ENCODE peak calls at places on chromosomes 12 and 14, in four cellular contexts. One of them, this sample, is unnamed.
A peak's percentile ranks its signal among the peaks of the same experiment; 100 is the strongest.

GRCh38 chr12:111448831-111449790 is 43.4 kb downstream of the SH2B3 start:
- DNase-seq in HL-60: no peak
- DNase-seq in transverse colon: no peak
- DNase-seq in stomach: peak; percentile 8
- DNase-seq in this sample: peak; percentile 13

GRCh38 chr12:8662592-8662991 is at the start of gene MFAP5:
- DNase-seq in HL-60: no peak
- DNase-seq in transverse colon: no peak
- DNase-seq in stomach: no peak
- DNase-seq in this sample: no peak

GRCh38 chr12:110893956-110894355 is 26.4 kb downstream of the MYL2 start:
- DNase-seq in HL-60: no peak
- DNase-seq in transverse colon: no peak
- DNase-seq in stomach: no peak
- DNase-seq in this sample: no peak

GRCh38 chr12:16347391-16348298 is at the start of gene MGST1:
- DNase-seq in HL-60: no peak
- DNase-seq in transverse colon: peak; percentile 77
- DNase-seq in stomach: peak; percentile 79
- DNase-seq in this sample: peak; percentile 73

GRCh38 chr12:110042260-110042659 is 6.1 kb downstream of the C12orf76 start:
- DNase-seq in HL-60: no peak
- DNase-seq in transverse colon: no peak
- DNase-seq in stomach: no peak
- DNase-seq in this sample: no peak

GRCh38 chr12:5034605-5035004 is 9.1 kb upstream of the KCNA5 start:
- DNase-seq in HL-60: no peak
- DNase-seq in transverse colon: no peak
- DNase-seq in stomach: no peak
- DNase-seq in this sample: no peak

GRCh38 chr14:64572721-64573508 is 23.2 kb downstream of the PPP1R36 start:
- DNase-seq in HL-60: no peak
- DNase-seq in transverse colon: no peak
- DNase-seq in stomach: no peak
- DNase-seq in this sample: no peak

GRCh38 chr12:26810330-26810729 is 22.7 kb downstream of the ITPR2 start:
- DNase-seq in HL-60: no peak
- DNase-seq in transverse colon: no peak
- DNase-seq in stomach: peak; percentile 71
- DNase-seq in this sample: peak; percentile 56

GRCh38 chr14:95460647-95461478 is 55.6 kb downstream of the SYNE3 start:
- DNase-seq in HL-60: no peak
- DNase-seq in transverse colon: peak; percentile 59
- DNase-seq in stomach: no peak
- DNase-seq in this sample: no peak

GRCh38 chr14:95282354-95282985 is 37.2 kb downstream of the CLMN start:
- DNase-seq in HL-60: no peak
- DNase-seq in transverse colon: no peak
- DNase-seq in stomach: no peak
- DNase-seq in this sample: no peak

GRCh38 chr12:47274725-47275124 is 195.0 kb upstream of the AMIGO2 start:
- DNase-seq in HL-60: no peak
- DNase-seq in transverse colon: no peak
- DNase-seq in stomach: no peak
- DNase-seq in this sample: no peak

GRCh38 chr14:34301107-34301734 is 160.8 kb downstream of the SPTSSA start:
- DNase-seq in HL-60: no peak
- DNase-seq in transverse colon: no peak
- DNase-seq in stomach: no peak
- DNase-seq in this sample: no peak

GRCh38 chr14:75183225-75183624 is 6.8 kb upstream of the TMED10 start:
- DNase-seq in HL-60: no peak
- DNase-seq in transverse colon: no peak
- DNase-seq in stomach: no peak
- DNase-seq in this sample: no peak

GRCh38 chr12:51836012-51836832 is 12.3 kb downstream of the FIGNL2 start:
- DNase-seq in HL-60: no peak
- DNase-seq in transverse colon: no peak
- DNase-seq in stomach: no peak
- DNase-seq in this sample: no peak

GRCh38 chr14:104687601-104688504 is 1.6 kb upstream of the INF2 start:
- DNase-seq in HL-60: no peak
- DNase-seq in transverse colon: peak; percentile 93
- DNase-seq in stomach: peak; percentile 96
- DNase-seq in this sample: peak; percentile 88

GRCh38 chr12:43337571-43338497 is 214.2 kb downstream of the ADAMTS20 start:
- DNase-seq in HL-60: no peak
- DNase-seq in transverse colon: no peak
- DNase-seq in stomach: no peak
- DNase-seq in this sample: no peak

GRCh38 chr12:53067993-53068770 is 11.0 kb downstream of the SPRYD3 start:
- DNase-seq in HL-60: no peak
- DNase-seq in transverse colon: no peak
- DNase-seq in stomach: no peak
- DNase-seq in this sample: no peak

GRCh38 chr12:56189918-56190694 is 823 bp upstream of the SMARCC2 start:
- DNase-seq in HL-60: peak; percentile 63
- DNase-seq in transverse colon: peak; percentile 86
- DNase-seq in stomach: peak; percentile 86
- DNase-seq in this sample: peak; percentile 82

GRCh38 chr12:123761841-123762714 is at the start of gene DNAH10:
- DNase-seq in HL-60: no peak
- DNase-seq in transverse colon: peak; percentile 30
- DNase-seq in stomach: no peak
- DNase-seq in this sample: no peak

GRCh38 chr12:19138551-19139344 is 9.2 kb downstream of the PLEKHA5 start:
- DNase-seq in HL-60: no peak
- DNase-seq in transverse colon: no peak
- DNase-seq in stomach: no peak
- DNase-seq in this sample: no peak

GRCh38 chr12:106058256-106059182 is 80.2 kb downstream of the NUAK1 start:
- DNase-seq in HL-60: no peak
- DNase-seq in transverse colon: no peak
- DNase-seq in stomach: no peak
- DNase-seq in this sample: no peak

GRCh38 chr14:63248211-63248610 is 44.0 kb downstream of the RHOJ start:
- DNase-seq in HL-60: no peak
- DNase-seq in transverse colon: no peak
- DNase-seq in stomach: no peak
- DNase-seq in this sample: no peak

GRCh38 chr14:75675265-75675960 is 14.4 kb downstream of the TTLL5 start:
- DNase-seq in HL-60: no peak
- DNase-seq in transverse colon: no peak
- DNase-seq in stomach: no peak
- DNase-seq in this sample: no peak

DNA sequence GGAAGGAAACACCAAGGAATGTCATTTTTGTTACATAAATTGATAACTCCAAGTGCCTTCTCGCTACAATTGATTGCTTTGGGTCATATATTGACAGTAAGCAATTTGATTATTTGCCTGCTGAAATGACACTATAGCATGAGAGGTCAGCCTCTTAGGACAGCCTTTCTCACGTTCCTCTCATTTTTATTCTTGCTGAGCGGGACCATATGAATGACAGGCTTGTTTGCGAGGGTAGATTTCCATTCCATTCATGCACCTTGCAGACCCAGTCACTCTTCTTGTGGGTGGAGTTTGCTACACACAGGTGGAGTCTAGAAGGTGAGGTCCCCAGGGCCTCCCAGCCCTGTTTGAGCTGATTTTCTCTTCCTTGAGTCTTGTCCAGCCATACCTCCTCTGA is 27.3 kb downstream of the DAAM1 start:
- DNase-seq in HL-60: no peak
- DNase-seq in transverse colon: no peak
- DNase-seq in stomach: no peak
- DNase-seq in this sample: no peak
- H3K27ac ChIP-seq in HL-60: no peak overlapping the region
- H3K27ac ChIP-seq in transverse colon: no peak overlapping the region
- H3K27ac ChIP-seq in stomach: peak overlapping the region; percentile 34
- H3K27ac ChIP-seq in this sample: peak overlapping the region; percentile 66

GRCh38 chr14:90894241-90894640 is 78.0 kb upstream of the TTC7B start:
- DNase-seq in HL-60: peak; percentile 16
- DNase-seq in transverse colon: no peak
- DNase-seq in stomach: no peak
- DNase-seq in this sample: no peak

GRCh38 chr14:90891326-90891725 is 75.1 kb upstream of the TTC7B start:
- DNase-seq in HL-60: no peak
- DNase-seq in transverse colon: no peak
- DNase-seq in stomach: no peak
- DNase-seq in this sample: no peak

GRCh38 chr14:90893510-90893909 is 77.3 kb upstream of the TTC7B start:
- DNase-seq in HL-60: no peak
- DNase-seq in transverse colon: no peak
- DNase-seq in stomach: no peak
- DNase-seq in this sample: no peak

GRCh38 chr14:90897022-90897421 is 80.8 kb upstream of the TTC7B start:
- DNase-seq in HL-60: no peak
- DNase-seq in transverse colon: peak; percentile 36
- DNase-seq in stomach: no peak
- DNase-seq in this sample: no peak

DNA sequence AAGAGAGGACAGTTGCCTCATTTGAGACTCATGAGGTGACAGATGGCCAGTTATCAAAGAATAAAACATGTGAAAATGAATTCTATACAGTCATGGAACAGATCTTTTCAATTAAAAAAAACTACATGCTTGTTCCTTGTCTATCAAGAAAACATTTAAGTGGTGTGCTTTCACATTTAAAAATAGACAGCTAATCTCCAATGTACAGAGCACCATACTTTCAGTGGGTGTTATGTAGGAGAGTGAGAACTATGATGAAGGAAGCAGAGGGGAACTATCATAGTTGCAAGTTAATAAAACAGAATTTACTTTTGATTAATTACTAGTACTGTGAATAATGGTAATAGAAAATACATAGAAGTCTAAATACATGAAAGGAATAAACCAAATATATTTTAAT is 76.8 kb upstream of the TTC7B start:
- DNase-seq in HL-60: no peak
- DNase-seq in transverse colon: no peak
- DNase-seq in stomach: no peak
- DNase-seq in this sample: no peak
- TF ChIP-seq CTCF in HL-60: no peak
- TF ChIP-seq CTCF in transverse colon: no peak
- TF ChIP-seq CTCF in stomach: no peak
- TF ChIP-seq CTCF in this sample: no peak

DNA sequence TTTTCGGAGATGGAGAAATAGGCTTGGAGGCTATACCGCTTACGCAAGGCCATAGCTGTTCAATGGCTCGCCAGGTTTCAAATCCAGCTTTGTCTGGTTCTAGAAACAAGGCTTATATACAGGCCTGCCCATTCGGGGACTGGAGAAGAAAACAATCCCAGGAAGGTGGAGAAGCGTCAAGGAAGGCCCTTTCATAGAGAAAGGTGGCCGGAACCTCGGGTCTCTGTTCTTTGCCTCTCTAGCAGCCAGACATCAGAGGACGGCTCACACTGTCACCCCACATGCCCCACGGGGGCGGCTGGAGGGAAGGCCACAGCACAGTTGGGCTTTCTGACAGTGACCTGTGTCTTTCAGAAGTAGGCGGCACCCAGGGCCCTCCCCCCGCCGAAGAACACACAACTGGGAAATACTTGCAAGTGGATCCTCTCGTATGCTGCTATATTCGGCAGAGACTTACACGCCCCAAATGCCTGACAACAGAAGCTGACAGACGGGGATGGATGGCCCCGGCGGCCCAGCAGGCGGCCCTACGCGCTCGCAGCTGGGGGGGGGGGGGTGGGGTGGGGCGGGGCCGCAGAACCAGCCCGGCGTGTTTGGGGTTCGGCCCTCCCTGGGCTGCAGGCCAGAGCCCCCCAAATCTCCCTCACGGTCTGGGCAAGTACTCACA is 4.5 kb upstream of the SETD1B start:
- DNase-seq in HL-60: no peak
- DNase-seq in transverse colon: peak; percentile 81
- DNase-seq in stomach: peak; percentile 61
- DNase-seq in this sample: peak; percentile 87
- TF ChIP-seq POLR2AphosphoS5 in HL-60: no peak
- TF ChIP-seq POLR2AphosphoS5 in transverse colon: no peak
- TF ChIP-seq POLR2AphosphoS5 in stomach: no peak
- TF ChIP-seq POLR2AphosphoS5 in this sample: no peak

GRCh38 chr12:119992129-119992705 is 3.2 kb downstream of the BICDL1 start:
- DNase-seq in HL-60: no peak
- DNase-seq in transverse colon: no peak
- DNase-seq in stomach: no peak
- DNase-seq in this sample: no peak

GRCh38 chr12:119990382-119990874 is 1.4 kb downstream of the BICDL1 start:
- DNase-seq in HL-60: no peak
- DNase-seq in transverse colon: no peak
- DNase-seq in stomach: no peak
- DNase-seq in this sample: no peak

GRCh38 chr12:119989619-119990381 is 764 bp downstream of the BICDL1 start:
- DNase-seq in HL-60: peak; percentile 36
- DNase-seq in transverse colon: peak; percentile 86
- DNase-seq in stomach: peak; percentile 90
- DNase-seq in this sample: peak; percentile 51

GRCh38 chr12:119988440-119988787 is 622 bp upstream of the BICDL1 start:
- DNase-seq in HL-60: no peak
- DNase-seq in transverse colon: no peak
- DNase-seq in stomach: no peak
- DNase-seq in this sample: no peak

DNA sequence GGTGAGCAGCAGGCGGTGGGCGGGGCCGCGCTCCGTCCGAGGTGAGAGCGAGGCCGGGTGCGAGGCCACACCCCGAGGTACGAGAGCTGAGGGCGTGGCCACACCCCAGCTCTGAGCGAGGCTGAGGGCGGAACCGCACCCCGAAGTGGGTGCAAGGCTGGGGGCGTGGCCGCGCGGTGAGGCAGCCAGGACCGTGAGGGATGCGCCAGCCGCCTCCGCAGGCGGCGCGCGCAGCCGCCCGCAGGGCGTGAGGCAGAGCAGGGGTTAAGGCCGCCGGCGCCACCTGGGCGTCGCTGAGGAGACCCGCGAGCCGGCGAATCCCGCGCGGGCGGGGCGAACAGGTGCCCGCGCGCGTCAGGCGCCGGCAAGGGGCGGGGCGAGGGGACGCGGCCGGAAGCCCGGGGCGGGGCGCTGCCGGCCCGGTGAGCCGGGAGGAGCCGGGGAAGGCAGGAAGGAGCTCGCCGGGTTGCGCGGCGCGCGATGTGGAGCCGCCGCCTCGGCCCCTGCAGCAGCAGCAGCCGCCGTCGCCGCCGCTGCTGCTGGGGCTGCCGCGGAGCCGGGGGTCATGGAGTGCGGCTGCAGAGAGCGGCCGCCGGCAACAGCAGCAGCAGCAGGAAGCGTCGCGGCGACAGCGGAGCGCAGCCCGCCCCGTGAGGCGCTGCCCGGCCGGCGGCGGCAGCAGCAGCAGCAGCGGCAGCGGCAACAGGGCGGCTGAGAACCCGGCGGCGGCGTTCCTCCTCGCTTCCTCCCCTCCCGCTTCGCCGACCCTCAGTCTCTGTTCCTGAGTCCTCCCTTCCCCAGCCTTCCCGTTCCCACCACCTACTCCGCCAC is at the start of gene BICDL1:
- DNase-seq in HL-60: peak; percentile 70
- DNase-seq in transverse colon: peak; percentile 94
- DNase-seq in stomach: peak; percentile 97
- DNase-seq in this sample: peak; percentile 87
- H3K27ac ChIP-seq in HL-60: no peak within 1 kb of the TSS
- H3K27ac ChIP-seq in transverse colon: peak within 1 kb of the TSS; percentile 86
- H3K27ac ChIP-seq in stomach: peak within 1 kb of the TSS; percentile 93
- H3K27ac ChIP-seq in this sample: peak within 1 kb of the TSS; percentile 73

GRCh38 chr12:78086553-78087362 is 256.1 kb downstream of the NAV3 start:
- DNase-seq in HL-60: no peak
- DNase-seq in transverse colon: no peak
- DNase-seq in stomach: no peak
- DNase-seq in this sample: no peak
- TF ChIP-seq CTCF in HL-60: no peak
- TF ChIP-seq CTCF in transverse colon: no peak
- TF ChIP-seq CTCF in stomach: no peak
- TF ChIP-seq CTCF in this sample: no peak